ENCODE peak calls at places on chromosomes 5 and 9, in nine cellular contexts. X is NCI-H187 treated with DMSO at 0.1 percent for 48 hours, J is NCI-H446, S is uterus, Q is GM04504, K is neural progenitor cell, C is HCT116, A is tibial nerve, G is MM.1S. P is an unnamed sample.
A peak's percentile ranks its signal among the peaks of the same experiment; 100 is the strongest.

GRCh38 chr5:154702477-154702876 is 52.7 kb upstream of the LARP1 start:
- DNase-seq in C (no peak), K (no peak), X (no peak), G (no peak), A (no peak), Q (no peak), S (no peak), J (no peak), P (no peak)

GRCh38 chr5:36402512-36402906 is 100.8 kb upstream of the RANBP3L start:
- DNase-seq in S (no peak), A (no peak), G (no peak), J (no peak), X (no peak), K (no peak), C (no peak), Q (no peak), P (no peak)

GRCh38 chr9:122445155-122445749 is 32.5 kb downstream of the OR1J1 start:
- DNase-seq in K (no peak), S (no peak), G (no peak), Q (peak; percentile 67), A (no peak), C (no peak), J (no peak), X (no peak), P (no peak)

GRCh38 chr5:179324760-179325295 is 20.4 kb downstream of the ADAMTS2 start:
- DNase-seq in J (no peak), S (no peak), C (no peak), K (no peak), G (no peak), X (no peak), Q (no peak), A (peak; percentile 10), P (no peak)

GRCh38 chr5:41071975-41072374 is 833 bp upstream of the MROH2B start:
- DNase-seq in J (no peak), K (no peak), C (no peak), S (no peak), G (no peak), Q (no peak), A (no peak), X (no peak), P (no peak)

GRCh38 chr9:87813119-87813463 is 69.6 kb upstream of the SPATA31E1 start:
- DNase-seq in C (no peak), J (no peak), A (no peak), K (no peak), G (no peak), Q (no peak), X (no peak), S (no peak), P (no peak)

GRCh38 chr5:76169536-76169935 is 86.4 kb downstream of the SV2C start:
- DNase-seq in G (no peak), J (no peak), X (no peak), C (no peak), S (no peak), A (no peak), Q (no peak), K (peak; percentile 54), P (no peak)

GRCh38 chr9:95264954-95265615 is 52.4 kb downstream of the FANCC start:
- DNase-seq in K (peak; percentile 34), J (no peak), Q (no peak), A (no peak), X (no peak), G (no peak), C (no peak), S (no peak), P (no peak)

GRCh38 chr5:44697025-44697424 is 111.7 kb upstream of the MRPS30 start:
- DNase-seq in J (no peak), C (no peak), K (no peak), G (no peak), Q (no peak), A (no peak), X (no peak), S (no peak), P (no peak)

GRCh38 chr9:128706671-128707381 is 4.5 kb downstream of the PKN3 start:
- DNase-seq in K (no peak), S (no peak), J (no peak), A (no peak), G (no peak), X (no peak), C (no peak), Q (no peak), P (no peak)

GRCh38 chr5:7763621-7764072 is 87.3 kb downstream of the CFAP90 start:
- DNase-seq in C (no peak), A (no peak), K (no peak), X (no peak), J (no peak), Q (no peak), S (no peak), G (no peak), P (no peak)

GRCh38 chr5:8839361-8840055 is 706.4 kb downstream of the SEMA5A start:
- DNase-seq in X (no peak), K (no peak), G (no peak), J (no peak), Q (no peak), S (no peak), C (no peak), A (peak; percentile 33), P (no peak)

GRCh38 chr5:128252794-128253193 is 169.2 kb downstream of the SLC12A2 start:
- DNase-seq in K (no peak), Q (no peak), S (no peak), G (no peak), J (no peak), C (no peak), X (no peak), A (no peak), P (no peak)

GRCh38 chr9:6567140-6567591 is 78.4 kb downstream of the GLDC start:
- DNase-seq in C (peak; percentile 92), G (no peak), X (no peak), K (no peak), J (no peak), Q (peak; percentile 75), S (no peak), A (no peak), P (no peak)